ENCODE peak calls at places on chromosomes 4 and X, in six cellular contexts. C, Z, W, V, N and M are unnamed samples.

GRCh38 chr4:6909113-6909969 is at the start of gene TBC1D14:
- DNase-seq in Z (peak; percentile 92), W (peak; percentile 92), C (peak; percentile 51), N (peak; percentile 94), V (peak; percentile 96), M (peak; percentile 80)

GRCh38 chr4:187615972-187616371 is 379.6 kb upstream of the ZFP42 start:
- DNase-seq in V (no peak), C (no peak), W (no peak), Z (no peak), N (no peak), M (no peak)

GRCh38 chrX:111869639-111870034 is 6.3 kb upstream of the TRPC5OS start:
- DNase-seq in V (peak; percentile 71), Z (peak; percentile 75), N (peak; percentile 40), W (peak; percentile 53), C (no peak), M (peak; percentile 32)

GRCh38 chr4:34619531-34620109 is 1624.7 kb downstream of the ARAP2 start:
- DNase-seq in Z (peak; percentile 10), N (no peak), V (no peak), C (no peak), W (no peak), M (no peak)

GRCh38 chr4:94763005-94763404 is 5.2 kb downstream of the BMPR1B start:
- DNase-seq in C (no peak), W (no peak), Z (no peak), V (no peak), N (no peak), M (no peak)

GRCh38 chrX:46865281-46865680 is 28.4 kb downstream of the RP2 start:
- DNase-seq in W (no peak), N (peak; percentile 2), V (peak; percentile 44), C (no peak), Z (peak; percentile 3), M (no peak)

GRCh38 chr4:153514001-153514526 is 47.9 kb downstream of the TMEM131L start:
- DNase-seq in Z (no peak), C (no peak), W (no peak), N (no peak), V (peak; percentile 80), M (no peak)

GRCh38 chr4:15659768-15660394 is 4.7 kb upstream of the FBXL5 start:
- DNase-seq in W (no peak), C (no peak), Z (no peak), N (peak; percentile 95), V (peak; percentile 84), M (no peak)

GRCh38 chr4:23818097-23818648 is 71.7 kb downstream of the PPARGC1A start:
- DNase-seq in V (no peak), W (no peak), Z (no peak), C (no peak), N (no peak), M (no peak)

GRCh38 chrX:151825927-151826471 is 86.7 kb upstream of the MAGEA4 start:
- DNase-seq in V (peak; percentile 91), W (no peak), N (no peak), C (no peak), Z (peak; percentile 31), M (no peak)

GRCh38 chr4:96354036-96354712 is 514.3 kb downstream of the PDHA2 start:
- DNase-seq in N (no peak), W (no peak), Z (peak; percentile 4), V (peak; percentile 17), C (no peak), M (no peak)

GRCh38 chrX:2342878-2343277 is 157.9 kb downstream of the DHRSX start:
- DNase-seq in V (peak; percentile 70), Z (no peak), N (no peak), W (no peak), C (no peak), M (no peak)

GRCh38 chr4:183249854-183250253 is 70.2 kb downstream of the CLDN22 start:
- DNase-seq in C (no peak), N (peak; percentile 51), W (peak; percentile 20), V (peak; percentile 80), Z (peak; percentile 58), M (peak; percentile 23)

GRCh38 chrX:27186671-27187070 is 276.5 kb downstream of the PPP4R3C start:
- DNase-seq in C (no peak), W (peak; percentile 29), V (peak; percentile 29), Z (peak; percentile 48), N (peak; percentile 56), M (peak; percentile 41)

GRCh38 chrX:138411048-138411447 is 300.5 kb downstream of the FGF13 start:
- DNase-seq in W (no peak), V (no peak), C (no peak), Z (no peak), N (peak; percentile 1), M (no peak)

GRCh38 chr4:168636506-168637176 is 139.8 kb downstream of the PALLD start:
- DNase-seq in C (no peak), W (no peak), Z (no peak), V (peak; percentile 88), N (no peak), M (no peak)

GRCh38 chr4:142248946-142249345 is 597.2 kb downstream of the INPP4B start:
- DNase-seq in C (no peak), W (no peak), Z (no peak), N (no peak), V (peak; percentile 56), M (no peak)

GRCh38 chr4:176668324-176668723 is 124.4 kb downstream of the VEGFC start:
- DNase-seq in N (no peak), V (peak; percentile 42), Z (no peak), W (no peak), C (no peak), M (no peak)

GRCh38 chrX:110951472-110952269 is 144.3 kb upstream of the PAK3 start:
- DNase-seq in W (no peak), V (no peak), C (no peak), N (no peak), Z (no peak), M (no peak)

GRCh38 chr4:53852343-53852742 is 212.1 kb downstream of the CHIC2 start:
- DNase-seq in N (no peak), Z (no peak), W (no peak), V (peak; percentile 81), C (no peak), M (no peak)

GRCh38 chr4:110183643-110184042 is 14.8 kb downstream of the ELOVL6 start:
- DNase-seq in N (no peak), C (no peak), Z (peak; percentile 48), W (peak; percentile 19), V (no peak), M (no peak)

GRCh38 chr4:31995943-31996901 is 1276.1 kb downstream of the PCDH7 start:
- DNase-seq in W (no peak), C (no peak), Z (no peak), N (peak; percentile 84), V (no peak), M (no peak)

GRCh38 chr4:96913437-96914075 is 1073.7 kb downstream of the PDHA2 start:
- DNase-seq in W (no peak), N (no peak), C (no peak), Z (peak; percentile 45), V (no peak), M (no peak)

GRCh38 chr4:8727546-8728510 is 135.3 kb downstream of the CPZ start:
- DNase-seq in V (no peak), Z (no peak), N (peak; percentile 49), C (no peak), W (peak; percentile 4), M (no peak)

GRCh38 chrX:29693912-29694311 is 521.5 kb upstream of the MAGEB2 start:
- DNase-seq in N (no peak), V (no peak), C (no peak), W (no peak), Z (no peak), M (no peak)

DNA sequence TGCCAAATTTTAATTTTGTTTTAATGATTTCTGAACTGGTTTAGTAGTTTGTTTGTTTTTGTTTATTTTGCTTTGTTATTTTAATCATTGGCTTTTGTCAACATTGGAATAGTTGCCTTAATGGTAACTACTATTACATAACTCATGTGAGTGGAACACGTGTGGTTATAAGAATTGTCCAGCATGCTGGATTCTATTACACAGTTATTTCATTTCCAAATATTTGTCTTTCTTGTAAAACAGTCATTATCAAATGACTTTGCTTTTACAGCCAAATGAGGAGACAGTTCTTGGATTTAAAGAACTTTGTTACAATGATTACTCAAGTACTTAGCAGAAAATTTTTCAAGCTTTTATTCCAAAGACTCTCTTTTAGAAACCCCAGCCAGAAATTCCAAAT is 516.1 kb upstream of the MAGEB2 start:
- DNase-seq in Z (no peak), V (no peak), C (no peak), W (no peak), N (no peak), M (no peak)
- H3K4me3 ChIP-seq in Z (no peak overlapping the region), V (no peak overlapping the region), C (no peak overlapping the region), W (no peak overlapping the region), N (no peak overlapping the region), M (no peak overlapping the region)

DNA sequence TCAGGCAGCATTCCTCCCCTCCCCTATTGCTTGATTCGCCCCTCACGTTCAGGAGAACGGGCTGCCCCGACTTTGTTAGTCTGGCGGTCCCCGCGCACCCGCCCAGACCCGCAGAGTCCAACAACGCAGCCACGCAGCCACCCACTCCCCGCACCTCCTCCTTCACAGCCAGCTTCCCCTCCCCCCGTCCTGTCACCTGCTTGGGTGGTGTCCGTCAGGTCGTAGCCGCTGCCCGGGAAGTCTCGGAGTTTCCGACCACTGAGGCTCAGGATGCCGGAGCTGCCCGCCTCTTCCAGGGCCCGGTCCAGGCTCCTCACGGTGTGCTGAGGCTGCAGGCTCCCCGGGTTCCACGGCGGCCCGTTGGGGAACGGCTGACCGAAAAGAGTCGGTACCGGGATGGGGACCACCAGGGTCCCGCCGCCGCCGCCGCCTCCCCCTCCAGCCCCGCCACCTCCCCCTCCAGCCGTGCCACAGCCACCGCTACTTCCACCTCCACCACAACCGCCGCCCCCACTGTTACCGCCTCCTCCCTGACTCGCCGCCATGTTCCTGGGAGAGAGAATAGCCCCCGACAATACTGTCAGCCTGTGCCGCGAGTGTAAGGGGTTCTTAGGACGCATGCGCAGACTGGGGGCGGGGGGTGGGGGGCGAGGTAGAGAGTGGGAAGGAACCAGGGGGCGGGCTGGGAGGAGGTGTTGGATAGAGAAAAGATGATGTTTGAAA is at the start of gene LRCH2:
- DNase-seq in W (no peak), Z (peak; percentile 30), N (no peak), C (no peak), V (peak; percentile 67), M (no peak)
- H3K4me3 ChIP-seq in W (no peak within 1 kb of the TSS), Z (peak within 1 kb of the TSS; percentile 32), N (no peak within 1 kb of the TSS), C (peak within 1 kb of the TSS; percentile 76), V (peak within 1 kb of the TSS; percentile 80), M (no peak within 1 kb of the TSS)

DNA sequence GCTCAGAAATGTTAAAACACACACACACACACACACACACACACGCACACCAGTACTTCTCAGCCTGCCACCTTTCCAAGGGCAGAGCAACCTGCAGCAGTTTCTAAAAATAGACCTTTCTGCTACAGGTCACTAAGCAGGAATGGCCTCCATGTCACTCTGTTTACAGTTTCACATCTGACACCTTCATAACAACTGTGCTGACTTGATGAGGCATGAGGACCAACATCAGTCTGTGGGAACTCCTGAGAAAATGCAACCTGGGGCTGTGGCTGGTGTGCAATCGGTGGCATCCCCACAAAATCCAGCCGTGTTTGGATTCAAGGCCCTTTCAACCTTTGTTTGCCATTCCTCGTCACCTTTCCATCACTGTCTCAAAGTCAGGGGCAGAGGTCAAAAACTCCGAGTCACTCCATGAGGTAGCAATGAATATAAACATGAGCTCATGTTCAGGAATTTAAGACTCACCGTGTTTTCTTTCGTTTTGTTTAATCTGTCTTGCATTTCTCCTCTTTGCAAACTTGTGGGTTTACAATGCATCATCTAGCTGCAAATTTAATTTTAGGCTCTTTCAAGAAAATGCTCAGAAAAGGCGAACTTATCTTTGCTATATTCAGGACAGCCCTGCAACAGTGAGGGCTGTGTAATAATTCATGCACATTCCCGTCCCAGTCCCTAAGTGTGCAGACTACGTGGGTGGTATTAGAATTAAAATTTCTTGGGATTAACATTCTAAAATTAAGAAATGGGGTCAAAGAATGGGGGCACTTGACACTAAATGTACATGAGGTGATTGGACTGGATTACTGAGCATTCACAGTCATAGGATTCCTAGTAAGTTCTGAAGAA is 135.3 kb downstream of the SHROOM3 start:
- DNase-seq in Z (peak; percentile 57), N (no peak), W (peak; percentile 16), C (no peak), V (peak; percentile 60), M (no peak)
- H3K4me3 ChIP-seq in Z (no peak overlapping the region), N (no peak overlapping the region), W (no peak overlapping the region), C (peak overlapping the region; percentile 55), V (no peak overlapping the region), M (no peak overlapping the region)

GRCh38 chrX:119755981-119756533 is 2.3 kb upstream of the SOWAHD start:
- DNase-seq in W (peak; percentile 92), C (no peak), V (no peak), N (peak; percentile 80), Z (no peak), M (peak; percentile 80)
- H3K4me3 ChIP-seq in W (peak overlapping the region; percentile 62), C (no peak overlapping the region), V (no peak overlapping the region), N (peak overlapping the region; percentile 19), Z (no peak overlapping the region), M (peak overlapping the region; percentile 25)